ENCODE peak calls at places on chromosomes 13 and 19, in six cellular contexts. One of them, this sample, is unnamed. For H3K9me3, the result is how much of the 10 kb centered on the place peaks cover.

GRCh38 chr13:111267784-111268183 is 52.7 kb upstream of the TEX29 start:
- DNase-seq in mesenchymal stem cell: no peak
- DNase-seq in neuronal stem cell: no peak
- DNase-seq in IMR-90: peak
- DNase-seq in trophoblast cell: no peak
- DNase-seq in H1: no peak
- DNase-seq in this sample: no peak

GRCh38 chr13:19680751-19681150 is 47.3 kb downstream of the MPHOSPH8 start:
- DNase-seq in H1: no peak
- DNase-seq in mesenchymal stem cell: peak
- DNase-seq in IMR-90: peak
- DNase-seq in neuronal stem cell: no peak
- DNase-seq in trophoblast cell: no peak
- DNase-seq in this sample: no peak

GRCh38 chr13:93776936-93777335 is 550.3 kb downstream of the GPC6 start:
- DNase-seq in mesenchymal stem cell: no peak
- DNase-seq in neuronal stem cell: no peak
- DNase-seq in IMR-90: peak
- DNase-seq in trophoblast cell: no peak
- DNase-seq in H1: no peak
- DNase-seq in this sample: no peak

GRCh38 chr13:108267338-108267737 is 2.2 kb upstream of the TNFSF13B start:
- DNase-seq in IMR-90: no peak
- DNase-seq in mesenchymal stem cell: no peak
- DNase-seq in H1: no peak
- DNase-seq in trophoblast cell: no peak
- DNase-seq in neuronal stem cell: no peak
- DNase-seq in this sample: no peak

GRCh38 chr13:51148952-51149573 is 38.0 kb upstream of the C13orf42 start:
- DNase-seq in neuronal stem cell: peak
- DNase-seq in mesenchymal stem cell: peak
- DNase-seq in IMR-90: peak
- DNase-seq in H1: peak
- DNase-seq in trophoblast cell: no peak
- DNase-seq in this sample: peak

GRCh38 chr13:90089051-90089450 is 1258.4 kb upstream of the MIR17HG start:
- DNase-seq in mesenchymal stem cell: no peak
- DNase-seq in neuronal stem cell: no peak
- DNase-seq in H1: no peak
- DNase-seq in trophoblast cell: no peak
- DNase-seq in IMR-90: no peak
- DNase-seq in this sample: no peak

GRCh38 chr13:25677956-25678355 is 306.2 kb downstream of the ATP8A2 start:
- DNase-seq in IMR-90: no peak
- DNase-seq in mesenchymal stem cell: no peak
- DNase-seq in trophoblast cell: no peak
- DNase-seq in neuronal stem cell: no peak
- DNase-seq in H1: no peak
- DNase-seq in this sample: no peak

GRCh38 chr19:6032827-6033226 is 54.9 kb upstream of the RANBP3 start:
- DNase-seq in neuronal stem cell: no peak
- DNase-seq in IMR-90: no peak
- DNase-seq in trophoblast cell: no peak
- DNase-seq in H1: no peak
- DNase-seq in mesenchymal stem cell: no peak
- DNase-seq in this sample: no peak

GRCh38 chr13:44809152-44809551 is 180.1 kb downstream of the NUFIP1 start:
- DNase-seq in neuronal stem cell: no peak
- DNase-seq in IMR-90: no peak
- DNase-seq in trophoblast cell: no peak
- DNase-seq in mesenchymal stem cell: no peak
- DNase-seq in H1: no peak
- DNase-seq in this sample: no peak

GRCh38 chr19:19514215-19514633 is 1.1 kb downstream of the TSSK6 start:
- DNase-seq in H1: no peak
- DNase-seq in IMR-90: no peak
- DNase-seq in mesenchymal stem cell: no peak
- DNase-seq in trophoblast cell: peak
- DNase-seq in neuronal stem cell: no peak
- DNase-seq in this sample: no peak

GRCh38 chr19:36635342-36635741 is 30.2 kb downstream of the ZNF382 start:
- DNase-seq in trophoblast cell: no peak
- DNase-seq in IMR-90: no peak
- DNase-seq in neuronal stem cell: no peak
- DNase-seq in H1: no peak
- DNase-seq in mesenchymal stem cell: no peak
- DNase-seq in this sample: no peak

GRCh38 chr13:34900288-34900739 is 41.8 kb upstream of the NBEA start:
- DNase-seq in neuronal stem cell: no peak
- DNase-seq in mesenchymal stem cell: no peak
- DNase-seq in trophoblast cell: no peak
- DNase-seq in IMR-90: no peak
- DNase-seq in H1: peak
- DNase-seq in this sample: peak

GRCh38 chr13:40206241-40207109 is 460.0 kb downstream of the FOXO1 start:
- DNase-seq in H1: no peak
- DNase-seq in neuronal stem cell: no peak
- DNase-seq in trophoblast cell: no peak
- DNase-seq in mesenchymal stem cell: no peak
- DNase-seq in IMR-90: peak
- DNase-seq in this sample: no peak

GRCh38 chr13:50831510-50831909 is 12.0 kb downstream of the DLEU7 start:
- DNase-seq in mesenchymal stem cell: no peak
- DNase-seq in H1: no peak
- DNase-seq in IMR-90: no peak
- DNase-seq in trophoblast cell: no peak
- DNase-seq in neuronal stem cell: no peak
- DNase-seq in this sample: no peak

GRCh38 chr19:36258028-36258875 is 43.3 kb downstream of the ZNF146 start:
- DNase-seq in IMR-90: no peak
- DNase-seq in H1: no peak
- DNase-seq in neuronal stem cell: no peak
- DNase-seq in mesenchymal stem cell: no peak
- DNase-seq in trophoblast cell: no peak
- DNase-seq in this sample: no peak

GRCh38 chr13:76245920-76246319 is 609.8 kb downstream of the LMO7 start:
- DNase-seq in mesenchymal stem cell: no peak
- DNase-seq in trophoblast cell: no peak
- DNase-seq in H1: no peak
- DNase-seq in neuronal stem cell: no peak
- DNase-seq in IMR-90: no peak
- DNase-seq in this sample: no peak

GRCh38 chr19:51020988-51021651 is 1.6 kb upstream of the KLK10 start:
- DNase-seq in mesenchymal stem cell: peak
- DNase-seq in IMR-90: peak
- DNase-seq in trophoblast cell: peak
- DNase-seq in neuronal stem cell: peak
- DNase-seq in H1: no peak
- DNase-seq in this sample: no peak

GRCh38 chr13:51974485-51974884 is 36.8 kb downstream of the ATP7B start:
- DNase-seq in neuronal stem cell: no peak
- DNase-seq in trophoblast cell: no peak
- DNase-seq in H1: no peak
- DNase-seq in IMR-90: no peak
- DNase-seq in mesenchymal stem cell: no peak
- DNase-seq in this sample: no peak

GRCh38 chr19:41265376-41266153 is 1.4 kb downstream of the HNRNPUL1 start:
- DNase-seq in mesenchymal stem cell: peak
- DNase-seq in neuronal stem cell: no peak
- DNase-seq in IMR-90: peak
- DNase-seq in H1: no peak
- DNase-seq in trophoblast cell: no peak
- DNase-seq in this sample: no peak

GRCh38 chr19:4371209-4371897 is 28.0 kb downstream of the MPND start:
- DNase-seq in H1: no peak
- DNase-seq in trophoblast cell: no peak
- DNase-seq in IMR-90: no peak
- DNase-seq in neuronal stem cell: no peak
- DNase-seq in mesenchymal stem cell: no peak
- DNase-seq in this sample: no peak

GRCh38 chr19:13330285-13330684 is 176.0 kb downstream of the CACNA1A start:
- DNase-seq in mesenchymal stem cell: no peak
- DNase-seq in neuronal stem cell: no peak
- DNase-seq in trophoblast cell: no peak
- DNase-seq in IMR-90: no peak
- DNase-seq in H1: no peak
- DNase-seq in this sample: no peak

GRCh38 chr19:33194527-33194883 is 375 bp downstream of the LRP3 start:
- DNase-seq in neuronal stem cell: no peak
- DNase-seq in H1: no peak
- DNase-seq in IMR-90: no peak
- DNase-seq in trophoblast cell: no peak
- DNase-seq in mesenchymal stem cell: peak
- DNase-seq in this sample: no peak

GRCh38 chr13:89695343-89696257 is 1651.9 kb upstream of the MIR17HG start:
- DNase-seq in IMR-90: peak
- DNase-seq in neuronal stem cell: peak
- DNase-seq in trophoblast cell: peak
- DNase-seq in mesenchymal stem cell: peak
- DNase-seq in H1: peak
- DNase-seq in this sample: peak

GRCh38 chr13:32060319-32060924 is 28.8 kb downstream of the FRY start:
- DNase-seq in mesenchymal stem cell: no peak
- DNase-seq in IMR-90: peak
- DNase-seq in H1: no peak
- DNase-seq in trophoblast cell: no peak
- DNase-seq in neuronal stem cell: no peak
- DNase-seq in this sample: no peak

GRCh38 chr13:44220948-44221347 is 152.7 kb upstream of the SERP2 start:
- DNase-seq in mesenchymal stem cell: no peak
- DNase-seq in trophoblast cell: no peak
- DNase-seq in neuronal stem cell: no peak
- DNase-seq in H1: no peak
- DNase-seq in IMR-90: no peak
- DNase-seq in this sample: no peak

GRCh38 chr13:28981530-28981929 is 161.4 kb downstream of the MTUS2 start:
- DNase-seq in trophoblast cell: no peak
- DNase-seq in H1: no peak
- DNase-seq in neuronal stem cell: no peak
- DNase-seq in mesenchymal stem cell: no peak
- DNase-seq in IMR-90: no peak
- DNase-seq in this sample: no peak

GRCh38 chr19:12956446-12957388 is at the start of gene GADD45GIP1:
- DNase-seq in H1: peak
- DNase-seq in neuronal stem cell: no peak
- DNase-seq in IMR-90: peak
- DNase-seq in trophoblast cell: peak
- DNase-seq in mesenchymal stem cell: peak
- DNase-seq in this sample: peak

GRCh38 chr19:1824252-1824622 is 12.2 kb upstream of the ATP8B3 start:
- DNase-seq in IMR-90: no peak
- DNase-seq in H1: no peak
- DNase-seq in mesenchymal stem cell: no peak
- DNase-seq in neuronal stem cell: no peak
- DNase-seq in trophoblast cell: no peak
- DNase-seq in this sample: no peak
- H4K91ac ChIP-seq in IMR-90: no peak
- H4K91ac ChIP-seq in H1: no peak
- H4K91ac ChIP-seq in mesenchymal stem cell: peak
- H4K91ac ChIP-seq in neuronal stem cell: no peak
- H4K91ac ChIP-seq in trophoblast cell: no peak
- H4K91ac ChIP-seq in this sample: no peak

GRCh38 chr19:16017138-16017490 is 59.2 kb upstream of the TPM4 start:
- DNase-seq in IMR-90: no peak
- DNase-seq in H1: no peak
- DNase-seq in trophoblast cell: no peak
- DNase-seq in neuronal stem cell: no peak
- DNase-seq in mesenchymal stem cell: no peak
- DNase-seq in this sample: no peak

GRCh38 chr19:16013851-16014840 is 62.1 kb upstream of the TPM4 start:
- DNase-seq in mesenchymal stem cell: no peak
- DNase-seq in trophoblast cell: no peak
- DNase-seq in IMR-90: no peak
- DNase-seq in H1: no peak
- DNase-seq in neuronal stem cell: no peak
- DNase-seq in this sample: no peak

GRCh38 chr19:16014923-16015804 is 61.1 kb upstream of the TPM4 start:
- DNase-seq in H1: no peak
- DNase-seq in neuronal stem cell: no peak
- DNase-seq in trophoblast cell: no peak
- DNase-seq in IMR-90: no peak
- DNase-seq in mesenchymal stem cell: no peak
- DNase-seq in this sample: no peak

GRCh38 chr19:16016226-16017137 is 59.8 kb upstream of the TPM4 start:
- DNase-seq in H1: no peak
- DNase-seq in IMR-90: no peak
- DNase-seq in trophoblast cell: no peak
- DNase-seq in mesenchymal stem cell: no peak
- DNase-seq in neuronal stem cell: no peak
- DNase-seq in this sample: no peak

DNA sequence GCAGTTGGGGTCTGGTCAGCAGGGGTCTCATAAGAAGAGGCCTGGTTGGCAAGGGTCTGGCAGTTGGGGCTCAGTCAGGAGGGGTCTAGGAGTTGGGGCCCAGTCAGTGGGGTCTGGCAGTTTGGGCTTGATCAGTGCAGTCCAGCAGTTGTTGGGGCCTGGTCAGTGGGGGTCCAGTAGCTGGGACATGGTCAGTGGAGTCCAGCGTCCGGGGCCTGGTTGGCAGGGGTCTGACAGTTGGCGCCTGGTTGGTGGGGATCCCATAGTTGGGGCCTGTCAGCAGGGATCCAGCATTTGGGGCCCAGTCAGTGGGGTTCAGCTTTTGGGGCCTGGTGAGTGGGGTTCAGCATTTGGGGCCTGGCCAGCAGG is 60.5 kb upstream of the TPM4 start:
- DNase-seq in H1: no peak
- DNase-seq in mesenchymal stem cell: no peak
- DNase-seq in trophoblast cell: no peak
- DNase-seq in neuronal stem cell: no peak
- DNase-seq in IMR-90: no peak
- DNase-seq in this sample: no peak
- H3K9me3 ChIP-seq in H1: half or more
- H3K9me3 ChIP-seq in mesenchymal stem cell: under half
- H3K9me3 ChIP-seq in trophoblast cell: half or more
- H3K9me3 ChIP-seq in neuronal stem cell: under half
- H3K9me3 ChIP-seq in IMR-90: under half
- H3K9me3 ChIP-seq in this sample: half or more

GRCh38 chr13:22777207-22777606 is 403.6 kb upstream of the SGCG start:
- DNase-seq in trophoblast cell: no peak
- DNase-seq in neuronal stem cell: no peak
- DNase-seq in H1: no peak
- DNase-seq in IMR-90: no peak
- DNase-seq in mesenchymal stem cell: no peak
- DNase-seq in this sample: no peak
- H4K91ac ChIP-seq in trophoblast cell: no peak
- H4K91ac ChIP-seq in neuronal stem cell: no peak
- H4K91ac ChIP-seq in H1: no peak
- H4K91ac ChIP-seq in IMR-90: no peak
- H4K91ac ChIP-seq in mesenchymal stem cell: no peak
- H4K91ac ChIP-seq in this sample: no peak

GRCh38 chr19:9608912-9609311 is 12.1 kb downstream of the ZNF561 start:
- DNase-seq in neuronal stem cell: no peak
- DNase-seq in trophoblast cell: peak
- DNase-seq in mesenchymal stem cell: no peak
- DNase-seq in H1: no peak
- DNase-seq in IMR-90: no peak
- DNase-seq in this sample: no peak
- H3K9me3 ChIP-seq in neuronal stem cell: half or more
- H3K9me3 ChIP-seq in trophoblast cell: under half
- H3K9me3 ChIP-seq in mesenchymal stem cell: half or more
- H3K9me3 ChIP-seq in H1: under half
- H3K9me3 ChIP-seq in IMR-90: half or more
- H3K9me3 ChIP-seq in this sample: under half